ENCODE peak calls at places on chromosomes 6 and 20, in nine cellular contexts. X is H9; Z is tibial artery; U is CD4-positive, alpha-beta memory T cell; O is cardiac fibroblast; L is effector memory CD8-positive, alpha-beta T cell; V is naive thymus-derived CD8-positive, alpha-beta T cell; M is stimulated activated CD4-positive, alpha-beta T cell treated with anti-CD3 and anti-CD28 coated beads, Interleukin-4, amount 100 ng/mL, for 48 hours; P is HS-5. N is an unnamed sample.

GRCh38 chr20:49293122-49293521 is 15.3 kb upstream of the ZNFX1 start:
- DNase-seq in X (no peak), Z (no peak), U (no peak), O (no peak), L (no peak), V (no peak), M (no peak), P (no peak), N (no peak)

GRCh38 chr6:30740993-30741784 is 1.3 kb downstream of the FLOT1 start:
- DNase-seq in X (no peak), Z (no peak), U (no peak), O (peak), L (no peak), V (no peak), M (no peak), P (no peak), N (no peak)

GRCh38 chr6:167314180-167314821 is 10.6 kb upstream of the TTLL2 start:
- DNase-seq in X (peak), Z (no peak), U (no peak), O (no peak), L (no peak), V (no peak), M (no peak), P (no peak), N (no peak)

GRCh38 chr6:85580878-85581267 is 12.8 kb downstream of the SNX14 start:
- DNase-seq in X (peak), Z (no peak), U (no peak), O (peak), L (no peak), V (no peak), M (no peak), P (no peak), N (peak)

GRCh38 chr6:40413231-40413755 is 173.9 kb downstream of the LRFN2 start:
- DNase-seq in X (no peak), Z (no peak), U (no peak), O (no peak), L (no peak), V (no peak), M (no peak), P (no peak), N (no peak)

GRCh38 chr20:62254021-62254724 is 15.9 kb downstream of the OSBPL2 start:
- DNase-seq in X (no peak), Z (no peak), U (no peak), O (no peak), L (no peak), V (no peak), M (no peak), P (no peak), N (no peak)

GRCh38 chr20:34096699-34097420 is 15.2 kb downstream of the EIF2S2 start:
- DNase-seq in X (no peak), Z (no peak), U (no peak), O (no peak), L (no peak), V (no peak), M (no peak), P (no peak), N (no peak)

GRCh38 chr6:170178561-170179477 is 112.1 kb downstream of the DLL1 start:
- DNase-seq in X (peak), Z (peak), U (no peak), O (peak), L (no peak), V (no peak), M (no peak), P (peak), N (no peak)

GRCh38 chr6:108653864-108654402 is 93.2 kb downstream of the FOXO3 start:
- DNase-seq in X (no peak), Z (peak), U (no peak), O (peak), L (no peak), V (no peak), M (no peak), P (no peak), N (no peak)

GRCh38 chr6:112188906-112189305 is 65.5 kb downstream of the LAMA4 start:
- DNase-seq in X (no peak), Z (no peak), U (no peak), O (peak), L (no peak), V (no peak), M (no peak), P (no peak), N (no peak)

GRCh38 chr6:75081920-75082319 is 123.9 kb downstream of the COL12A1 start:
- DNase-seq in X (no peak), Z (no peak), U (no peak), O (no peak), L (no peak), V (no peak), M (no peak), P (no peak), N (no peak)

GRCh38 chr6:12401200-12401599 is 111.0 kb downstream of the EDN1 start:
- DNase-seq in X (no peak), Z (no peak), U (no peak), O (peak), L (no peak), V (no peak), M (no peak), P (no peak), N (no peak)